ENCODE peak calls at places on chromosome 4, in ten cellular contexts. U, W, Z, M, F, A, K, Y, E and D are unnamed samples. For H3K4me1, the result is how much of the 10 kb centered on the place peaks cover.

GRCh38 chr4:1497189-1497801 is 91.1 kb upstream of the NKX1-1 start:
- DNase-seq in U (no peak), W (no peak), Z (no peak), M (peak), F (no peak), A (no peak), K (no peak), Y (no peak), E (no peak), D (no peak)

GRCh38 chr4:73251384-73251783 is 7.2 kb downstream of the ANKRD17 start:
- DNase-seq in U (no peak), W (no peak), Z (no peak), M (no peak), F (no peak), A (no peak), K (peak), Y (no peak), E (no peak), D (no peak)

GRCh38 chr4:183860726-183861125 is 44.4 kb upstream of the STOX2 start:
- DNase-seq in U (no peak), W (no peak), Z (peak), M (no peak), F (no peak), A (no peak), K (no peak), Y (peak), E (no peak), D (no peak)

GRCh38 chr4:107599841-107600240 is 120.2 kb downstream of the PAPSS1 start:
- DNase-seq in U (no peak), W (no peak), Z (no peak), M (no peak), F (no peak), A (no peak), K (peak), Y (no peak), E (no peak), D (no peak)

GRCh38 chr4:121551881-121552280 is 144.9 kb downstream of the ANXA5 start:
- DNase-seq in U (no peak), W (no peak), Z (peak), M (no peak), F (no peak), A (no peak), K (no peak), Y (no peak), E (no peak), D (no peak)

GRCh38 chr4:64598068-64598467 is 188.8 kb upstream of the TECRL start:
- DNase-seq in U (no peak), W (no peak), Z (no peak), M (no peak), F (no peak), A (no peak), K (no peak), Y (no peak), E (no peak), D (no peak)

GRCh38 chr4:182143822-182144620 is 99.2 kb upstream of the TENM3 start:
- DNase-seq in U (peak), W (peak), Z (peak), M (no peak), F (peak), A (no peak), K (peak), Y (peak), E (peak), D (no peak)

GRCh38 chr4:173507471-173508385 is 22.3 kb downstream of the HAND2 start:
- DNase-seq in U (peak), W (peak), Z (no peak), M (no peak), F (no peak), A (no peak), K (no peak), Y (peak), E (no peak), D (no peak)

GRCh38 chr4:154692311-154692818 is 51.4 kb upstream of the LRAT start:
- DNase-seq in U (no peak), W (no peak), Z (no peak), M (no peak), F (no peak), A (no peak), K (no peak), Y (no peak), E (no peak), D (no peak)

GRCh38 chr4:147788791-147789190 is 56.9 kb downstream of the ARHGAP10 start:
- DNase-seq in U (no peak), W (no peak), Z (no peak), M (no peak), F (no peak), A (no peak), K (peak), Y (no peak), E (no peak), D (no peak)

GRCh38 chr4:8506373-8507250 is 66.0 kb downstream of the TRMT44 start:
- DNase-seq in U (peak), W (no peak), Z (no peak), M (no peak), F (peak), A (peak), K (peak), Y (peak), E (no peak), D (peak)

GRCh38 chr4:160947653-160948052 is 1216.1 kb downstream of the FSTL5 start:
- DNase-seq in U (peak), W (no peak), Z (no peak), M (no peak), F (no peak), A (no peak), K (no peak), Y (peak), E (no peak), D (no peak)

GRCh38 chr4:100880012-100880411 is 362.2 kb upstream of the EMCN start:
- DNase-seq in U (peak), W (no peak), Z (no peak), M (no peak), F (no peak), A (no peak), K (no peak), Y (peak), E (no peak), D (no peak)

GRCh38 chr4:2871911-2872310 is 28.3 kb downstream of the ADD1 start:
- DNase-seq in U (no peak), W (no peak), Z (no peak), M (no peak), F (no peak), A (no peak), K (no peak), Y (no peak), E (no peak), D (no peak)

GRCh38 chr4:33218238-33218637 is 2498.1 kb downstream of the PCDH7 start:
- DNase-seq in U (no peak), W (no peak), Z (no peak), M (no peak), F (no peak), A (no peak), K (no peak), Y (no peak), E (no peak), D (no peak)

GRCh38 chr4:169151671-169152070 is 119.1 kb downstream of the SH3RF1 start:
- DNase-seq in U (no peak), W (no peak), Z (no peak), M (no peak), F (no peak), A (no peak), K (peak), Y (no peak), E (no peak), D (no peak)

GRCh38 chr4:142631836-142632235 is 214.3 kb downstream of the INPP4B start:
- DNase-seq in U (no peak), W (no peak), Z (no peak), M (no peak), F (no peak), A (no peak), K (no peak), Y (no peak), E (no peak), D (no peak)

DNA sequence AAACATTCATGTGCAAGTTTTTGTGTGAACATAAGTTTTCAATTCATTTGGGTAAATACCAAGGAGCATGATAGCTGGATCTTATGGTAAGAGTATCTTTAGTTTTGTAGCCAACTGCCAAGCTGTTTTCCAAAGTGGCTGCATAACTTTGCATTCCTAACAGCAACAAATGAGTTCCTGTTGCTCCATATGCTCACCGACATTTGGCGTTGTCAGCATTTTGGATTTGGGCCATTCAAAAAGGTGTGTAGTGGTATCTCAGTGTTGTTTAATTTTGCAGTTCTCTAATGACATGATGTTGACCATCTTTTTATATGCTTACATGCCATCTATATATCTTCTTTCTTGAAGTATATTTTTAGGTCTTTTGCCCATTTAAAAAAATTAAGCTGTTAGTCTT is 208.4 kb downstream of the INPP4B start:
- DNase-seq in U (no peak), W (no peak), Z (no peak), M (no peak), F (no peak), A (no peak), K (no peak), Y (no peak), E (no peak), D (no peak)
- H3K4me3 ChIP-seq in U (no peak), W (no peak), Z (no peak), M (no peak), F (no peak), A (no peak), K (no peak), Y (no peak), E (no peak), D (no peak)

GRCh38 chr4:15011166-15011565 is 8.9 kb downstream of the CPEB2 start:
- DNase-seq in U (no peak), W (no peak), Z (no peak), M (no peak), F (no peak), A (no peak), K (no peak), Y (no peak), E (no peak), D (no peak)
- H3K4me1 ChIP-seq in U (under half), W (under half), Z (under half), M (under half), F (under half), A (under half), K (under half), Y (under half), E (under half), D (under half)

DNA sequence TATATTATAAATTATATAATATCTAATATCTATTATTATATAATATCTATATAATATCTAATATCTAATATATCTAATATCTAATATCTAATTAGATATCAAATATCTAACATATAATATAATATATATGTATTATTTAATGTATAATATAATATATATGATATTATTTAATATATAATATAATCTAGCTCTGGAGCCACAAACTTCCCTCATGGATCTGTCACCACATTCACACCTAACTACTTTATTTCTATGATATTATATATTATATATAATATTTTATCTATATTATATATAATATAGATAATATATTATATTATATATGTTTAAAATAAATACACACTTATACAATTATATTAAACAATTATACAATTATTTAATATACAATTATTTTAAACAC is 667.5 kb downstream of the KCTD8 start:
- DNase-seq in U (no peak), W (no peak), Z (no peak), M (no peak), F (no peak), A (no peak), K (no peak), Y (no peak), E (no peak), D (no peak)
- H3K4me3 ChIP-seq in U (no peak), W (no peak), Z (no peak), M (no peak), F (no peak), A (no peak), K (no peak), Y (no peak), E (no peak), D (no peak)

GRCh38 chr4:128517096-128517738 is 229.6 kb upstream of the PGRMC2 start:
- DNase-seq in U (no peak), W (no peak), Z (no peak), M (no peak), F (no peak), A (no peak), K (peak), Y (no peak), E (no peak), D (no peak)

GRCh38 chr4:128513664-128514484 is 226.3 kb upstream of the PGRMC2 start:
- DNase-seq in U (no peak), W (no peak), Z (no peak), M (no peak), F (no peak), A (no peak), K (peak), Y (no peak), E (no peak), D (no peak)

GRCh38 chr4:128517739-128518510 is 230.3 kb upstream of the PGRMC2 start:
- DNase-seq in U (peak), W (no peak), Z (peak), M (no peak), F (peak), A (peak), K (peak), Y (peak), E (no peak), D (peak)

GRCh38 chr4:128519163-128519810 is 231.7 kb upstream of the PGRMC2 start:
- DNase-seq in U (no peak), W (no peak), Z (no peak), M (no peak), F (peak), A (no peak), K (peak), Y (no peak), E (no peak), D (peak)

DNA sequence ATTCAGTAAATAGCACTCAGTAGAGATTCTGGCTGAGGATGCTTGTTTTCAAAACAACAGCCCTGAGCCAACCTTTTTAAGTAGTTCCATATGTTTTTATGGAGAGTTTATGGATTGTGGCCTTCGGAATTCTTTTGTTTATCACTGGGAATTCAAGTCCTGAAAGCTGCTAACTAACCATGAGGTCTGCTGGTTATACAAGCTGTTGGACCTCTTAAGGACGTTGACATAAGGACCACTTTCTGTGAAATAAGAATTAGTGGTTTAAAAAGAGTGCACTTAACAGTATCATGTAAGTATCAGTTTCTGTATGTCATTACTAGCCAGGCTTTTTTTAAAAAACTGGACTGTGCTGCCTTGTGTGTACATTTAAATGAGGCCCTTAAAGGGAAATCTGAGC is 229.0 kb upstream of the PGRMC2 start:
- DNase-seq in U (no peak), W (no peak), Z (no peak), M (no peak), F (no peak), A (no peak), K (peak), Y (no peak), E (no peak), D (no peak)
- H3K4me1 ChIP-seq in U (under half), W (under half), Z (under half), M (under half), F (under half), A (under half), K (half or more), Y (under half), E (under half), D (under half)

DNA sequence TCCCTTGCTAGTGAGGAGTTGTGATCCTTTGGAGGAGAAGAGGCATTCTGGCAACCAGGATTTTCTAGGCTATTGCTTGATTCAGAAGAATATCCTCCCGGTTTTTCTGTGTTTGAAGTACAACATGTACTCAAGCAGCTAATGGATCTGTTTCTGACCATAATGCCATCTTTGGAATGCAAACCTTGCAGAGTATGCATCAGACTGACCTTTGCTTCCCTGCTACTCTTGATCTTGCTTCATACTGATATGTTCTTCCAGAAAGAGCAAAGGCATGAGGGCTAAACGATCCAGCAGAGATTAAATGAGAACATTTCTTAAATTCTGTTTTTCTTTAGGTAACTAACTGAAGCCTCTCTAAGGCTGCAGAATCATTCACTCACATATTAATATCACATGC is 265.4 kb upstream of the SLC7A11 start:
- DNase-seq in U (no peak), W (no peak), Z (no peak), M (no peak), F (no peak), A (no peak), K (peak), Y (no peak), E (no peak), D (no peak)
- H3K4me3 ChIP-seq in U (no peak), W (no peak), Z (no peak), M (no peak), F (no peak), A (no peak), K (no peak), Y (no peak), E (no peak), D (no peak)

GRCh38 chr4:179755322-179755721 is 2313.1 kb upstream of the AGA start:
- DNase-seq in U (no peak), W (no peak), Z (no peak), M (no peak), F (no peak), A (no peak), K (no peak), Y (no peak), E (no peak), D (no peak)

GRCh38 chr4:179748837-179749236 is 2306.6 kb upstream of the AGA start:
- DNase-seq in U (no peak), W (no peak), Z (no peak), M (no peak), F (no peak), A (no peak), K (no peak), Y (no peak), E (no peak), D (no peak)

GRCh38 chr4:179750374-179750773 is 2308.1 kb upstream of the AGA start:
- DNase-seq in U (no peak), W (no peak), Z (no peak), M (no peak), F (no peak), A (no peak), K (no peak), Y (peak), E (no peak), D (no peak)

GRCh38 chr4:179751669-179752068 is 2309.4 kb upstream of the AGA start:
- DNase-seq in U (no peak), W (no peak), Z (no peak), M (no peak), F (no peak), A (no peak), K (no peak), Y (no peak), E (no peak), D (no peak)
- H3K4me1 ChIP-seq in U (under half), W (under half), Z (under half), M (under half), F (under half), A (under half), K (under half), Y (under half), E (under half), D (under half)